ENCODE peak calls at places on chromosomes 2 and 18, in five cellular contexts. G is Peyer's patch, D is colonic mucosa, C is SJSA1, Q is sigmoid colon. F is an unnamed sample. For H3K27me3, the result is how much of the 10 kb centered on the place peaks cover.

GRCh38 chr2:69011611-69012157 is 1.3 kb upstream of the ANTXR1 start:
- DNase-seq in D (no peak), Q (no peak), C (no peak), G (no peak), F (no peak)

GRCh38 chr18:35691625-35692024 is 110.1 kb downstream of the GALNT1 start:
- DNase-seq in C (no peak), Q (no peak), G (no peak), D (no peak), F (no peak)

GRCh38 chr2:128304715-128305554 is 13.7 kb downstream of the HS6ST1 start:
- DNase-seq in Q (peak), C (peak), D (no peak), G (peak), F (peak)

GRCh38 chr2:25358836-25359235 is 17.1 kb upstream of the DNMT3A start:
- DNase-seq in C (no peak), G (no peak), D (no peak), Q (no peak), F (no peak)

GRCh38 chr2:240443891-240444301 is 8.4 kb downstream of the GPC1 start:
- DNase-seq in G (no peak), C (no peak), Q (no peak), D (no peak), F (no peak)

GRCh38 chr18:55779711-55780590 is 192.0 kb upstream of the TCF4 start:
- DNase-seq in D (no peak), C (no peak), Q (peak), G (peak), F (no peak)

GRCh38 chr2:142973160-142973821 is 95.8 kb downstream of the KYNU start:
- DNase-seq in C (no peak), Q (no peak), G (no peak), D (no peak), F (no peak)

GRCh38 chr2:53753036-53753435 is 14.6 kb upstream of the CHAC2 start:
- DNase-seq in G (no peak), Q (no peak), D (no peak), C (no peak), F (no peak)

GRCh38 chr2:48173141-48173540 is 266.8 kb upstream of the FBXO11 start:
- DNase-seq in C (no peak), G (no peak), D (no peak), Q (no peak), F (no peak)

GRCh38 chr2:213238753-213239591 is 45.3 kb upstream of the SPAG16 start:
- DNase-seq in Q (no peak), G (no peak), D (no peak), C (peak), F (peak)

GRCh38 chr2:238793351-238793750 is 54.5 kb upstream of the TWIST2 start:
- DNase-seq in D (no peak), G (no peak), Q (no peak), C (no peak), F (no peak)
- H3K27me3 ChIP-seq in D (under half), G (under half), Q (under half), C (under half), F (under half)

GRCh38 chr2:201881382-201881720 is 75.0 kb downstream of the CDK15 start:
- DNase-seq in C (peak), G (no peak), Q (no peak), D (no peak), F (no peak)
- H3K27me3 ChIP-seq in C (under half), G (under half), Q (under half), D (under half), F (under half)

GRCh38 chr2:218959761-218960195 is 312 bp downstream of the CDK5R2 start:
- DNase-seq in C (no peak), Q (no peak), D (no peak), G (no peak), F (no peak)
- H3K27me3 ChIP-seq in C (half or more), Q (half or more), D (half or more), G (under half), F (half or more)

DNA sequence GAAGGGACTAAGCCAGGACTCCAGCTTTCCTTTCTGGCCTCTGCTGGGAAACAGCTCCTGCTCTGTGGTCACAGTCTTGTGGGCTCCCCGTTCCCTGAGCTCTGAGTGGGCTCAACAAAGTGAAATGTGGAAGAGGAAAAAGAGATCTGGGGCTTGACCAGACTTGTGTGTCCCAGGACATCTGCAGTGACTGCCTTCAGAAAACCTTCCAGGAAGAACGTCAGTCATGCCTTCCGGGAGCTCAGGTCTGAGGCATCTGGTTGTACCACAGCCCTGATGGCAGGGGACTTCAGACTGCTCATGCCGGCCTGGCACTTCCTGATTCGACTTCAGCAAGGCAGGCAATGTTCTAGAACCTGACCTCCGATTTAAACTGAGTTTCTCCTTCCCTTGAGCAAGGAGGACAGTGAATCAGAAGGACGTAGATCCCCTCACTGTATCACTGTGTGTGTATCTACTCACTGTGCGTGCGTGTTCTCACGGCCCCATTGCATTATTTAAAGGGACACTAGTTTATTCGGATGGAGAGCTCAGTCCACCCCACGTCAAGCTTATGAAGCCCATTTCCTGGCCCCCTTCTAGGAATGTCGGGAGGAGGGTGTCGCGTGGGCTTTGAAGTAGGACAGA is 556 bp upstream of the FBLN7 start:
- DNase-seq in G (no peak), D (no peak), Q (no peak), C (no peak), F (no peak)
- H3K27me3 ChIP-seq in G (under half), D (under half), Q (under half), C (under half), F (under half)

DNA sequence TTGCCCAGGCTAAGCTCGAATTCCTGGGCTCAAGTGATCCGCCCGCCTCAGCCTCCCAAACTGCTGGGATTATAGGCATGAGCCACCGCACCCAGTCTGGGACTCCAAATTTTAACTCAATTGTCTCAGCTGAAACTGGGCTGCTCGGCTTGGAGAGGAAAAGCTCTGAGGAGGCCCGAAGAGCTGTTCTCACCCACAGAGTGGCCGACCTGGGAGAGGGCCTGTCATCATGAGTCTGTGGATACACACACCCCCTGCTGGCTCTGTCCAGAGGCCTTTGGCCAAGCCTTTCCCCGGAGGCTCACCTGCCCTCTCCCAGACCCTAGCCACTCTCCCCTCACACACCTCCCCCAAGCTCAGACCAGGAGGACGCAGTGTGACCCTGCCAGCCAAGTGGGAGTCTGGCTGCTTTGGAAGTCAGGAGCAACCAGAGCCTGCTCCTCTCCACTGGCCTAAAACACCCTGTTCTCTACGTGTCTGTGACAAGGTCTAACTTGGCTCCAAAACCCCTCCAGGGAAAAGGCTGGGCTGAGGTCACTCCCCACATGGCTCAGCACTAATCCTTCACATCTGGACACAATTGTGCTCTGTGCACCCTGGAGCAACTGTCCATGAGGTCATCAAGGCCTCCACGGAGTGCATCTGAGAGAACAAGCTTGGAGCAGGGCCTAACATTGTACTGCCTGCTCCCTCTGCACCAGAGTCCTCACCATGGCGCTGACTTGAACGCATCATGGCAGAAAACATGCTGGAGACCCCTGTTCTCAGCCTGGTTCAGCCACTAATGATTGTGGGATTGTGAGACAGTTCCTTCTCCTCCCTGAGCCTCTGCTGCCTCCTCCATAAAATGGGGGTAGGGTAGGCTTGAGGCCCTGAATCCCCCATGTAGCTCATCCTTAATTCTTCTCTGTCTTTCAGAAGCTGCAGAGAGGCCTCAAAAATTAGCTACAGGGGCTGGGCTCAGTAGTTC is 49.9 kb upstream of the RAB6C start:
- DNase-seq in C (peak), D (no peak), G (no peak), Q (no peak), F (no peak)
- H3K27me3 ChIP-seq in C (under half), D (under half), G (under half), Q (under half), F (under half)

DNA sequence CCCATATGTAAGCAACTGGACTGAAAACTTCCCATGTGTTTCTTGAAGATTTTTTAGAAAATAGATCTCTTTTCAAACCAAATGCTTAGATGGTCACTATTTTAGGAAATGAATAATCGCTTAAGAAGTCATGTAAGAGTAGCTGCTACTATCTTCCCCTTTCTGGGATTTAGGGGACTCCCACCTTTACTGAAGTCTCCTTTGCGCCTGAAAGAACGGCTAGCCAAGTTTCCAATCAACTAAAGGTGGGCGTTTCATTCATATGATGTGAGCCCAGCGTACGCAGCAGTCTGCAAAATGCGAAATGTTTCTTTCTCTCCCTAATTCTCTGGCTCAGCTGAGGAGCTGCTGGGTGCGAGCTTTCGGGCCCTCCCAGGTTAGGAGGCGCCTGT is 1.1 kb downstream of the DIPK1C start:
- DNase-seq in C (no peak), G (no peak), Q (no peak), D (no peak), F (no peak)
- H3K27me3 ChIP-seq in C (half or more), G (under half), Q (under half), D (under half), F (under half)

DNA sequence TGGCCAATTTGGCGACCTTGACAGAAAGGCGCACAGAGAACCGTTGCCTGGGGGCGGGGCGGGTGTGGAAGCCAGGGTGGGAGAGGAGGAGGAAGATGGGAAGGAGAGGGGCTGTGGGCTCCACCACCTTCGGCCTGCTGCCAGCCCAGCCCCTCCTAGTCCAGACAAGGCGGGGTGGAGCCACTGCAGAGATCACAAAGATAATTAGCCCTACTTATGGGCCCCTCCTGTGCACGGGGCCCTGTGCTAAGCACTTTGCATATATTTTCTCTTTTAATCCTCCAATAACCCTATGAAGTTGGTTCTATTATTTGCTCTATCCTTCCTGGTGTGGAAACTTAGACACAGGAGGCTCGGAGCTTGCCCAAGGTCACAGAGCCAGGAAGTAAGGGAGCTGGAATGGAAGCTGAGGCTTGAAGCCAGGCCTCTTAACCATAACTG is 13.7 kb upstream of the ECEL1 start:
- DNase-seq in D (no peak), Q (no peak), C (no peak), G (no peak), F (no peak)
- H3K27me3 ChIP-seq in D (under half), Q (under half), C (under half), G (under half), F (half or more)

DNA sequence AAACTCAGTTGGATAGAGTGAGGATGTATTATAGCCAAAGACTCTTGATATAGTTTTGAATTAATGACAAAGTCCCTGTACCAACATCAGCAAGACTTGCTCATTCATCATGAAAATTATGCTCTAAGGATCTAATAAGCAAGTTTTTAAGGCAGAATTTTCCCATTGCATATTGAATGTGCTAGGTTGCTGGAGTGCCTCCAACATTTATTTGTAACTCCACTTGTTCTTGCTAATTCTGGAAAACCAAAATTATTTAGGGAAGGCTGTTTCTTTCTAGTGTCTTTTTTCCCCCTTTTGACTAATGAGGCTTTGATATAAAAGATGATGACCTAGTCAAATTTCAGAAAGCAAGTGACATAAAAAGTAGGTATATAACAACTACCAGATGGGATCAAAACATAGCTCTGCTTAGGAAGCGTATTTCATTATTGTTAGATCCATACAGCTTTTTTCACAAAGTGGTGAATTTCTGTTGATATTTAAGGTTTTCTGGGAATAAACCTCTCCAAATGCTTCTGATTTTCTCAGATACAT is 7.7 kb downstream of the SLC4A10 start:
- DNase-seq in G (no peak), C (no peak), Q (no peak), D (no peak), F (no peak)
- H3K27me3 ChIP-seq in G (under half), C (under half), Q (under half), D (under half), F (under half)

DNA sequence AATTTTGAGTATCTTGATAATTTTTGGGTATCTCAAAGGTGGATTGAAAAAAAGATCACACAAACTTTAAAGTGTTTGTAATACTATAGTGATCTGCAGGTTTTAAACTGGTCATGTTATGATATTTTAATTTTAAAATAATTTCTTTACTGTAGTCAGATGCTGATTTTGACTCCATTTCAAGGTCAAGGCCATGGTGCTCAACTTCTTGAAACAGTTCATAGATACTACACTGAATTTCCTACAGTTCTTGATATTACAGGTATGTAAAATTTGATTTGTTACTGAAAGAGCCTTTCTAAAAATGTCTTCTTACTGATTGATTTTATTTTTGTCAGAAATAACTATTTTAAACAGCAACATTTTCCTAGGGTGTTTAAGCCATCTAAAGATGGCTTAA is 33.1 kb upstream of the METAP1D start:
- DNase-seq in Q (no peak), G (no peak), D (no peak), C (no peak), F (no peak)
- H3K27me3 ChIP-seq in Q (under half), G (under half), D (under half), C (under half), F (under half)

F was measured in kidney epithelial cell.